ENCODE peak calls at places on chromosomes 13 and 19, in four cellular contexts. W is GM12878, Y is IMR-90, D is K562. S is an unnamed sample.

GRCh38 chr19:6126335-6126974 is 9.0 kb upstream of the ACSBG2 start:
- DNase-seq in W (peak; percentile 71), Y (peak; percentile 71), D (peak; percentile 66), S (peak; percentile 62)

GRCh38 chr13:47258384-47258783 is 361.5 kb upstream of the HTR2A start:
- DNase-seq in W (no peak), Y (no peak), D (no peak), S (no peak)

GRCh38 chr19:13001502-13002388 is 6.5 kb downstream of the NFIX start:
- DNase-seq in W (no peak), Y (no peak), D (no peak), S (no peak)

GRCh38 chr19:35714601-35715354 is 3.0 kb upstream of the KMT2B start:
- DNase-seq in W (no peak), Y (no peak), D (no peak), S (peak; percentile 61)

GRCh38 chr19:9940778-9941177 is 4.5 kb upstream of the OLFM2 start:
- DNase-seq in W (no peak), Y (peak; percentile 53), D (no peak), S (no peak)

GRCh38 chr19:1672038-1672768 is 19.8 kb upstream of the TCF3 start:
- DNase-seq in W (no peak), Y (peak; percentile 30), D (peak; percentile 83), S (no peak)

GRCh38 chr19:6963937-6964336 is 57.3 kb downstream of the MBD3L2B start:
- DNase-seq in W (no peak), Y (no peak), D (peak; percentile 26), S (no peak)

GRCh38 chr19:4246767-4247593 is at the start of gene YJU2:
- DNase-seq in W (peak; percentile 94), Y (peak; percentile 99), D (peak; percentile 99), S (peak; percentile 98)

GRCh38 chr13:41581884-41582547 is 124.7 kb downstream of the RGCC start:
- DNase-seq in W (no peak), Y (no peak), D (no peak), S (no peak)

GRCh38 chr19:39407394-39407643 is 672 bp downstream of the ZFP36 start:
- DNase-seq in W (no peak), Y (no peak), D (no peak), S (no peak)

GRCh38 chr19:39409207-39409885 is 2.7 kb downstream of the ZFP36 start:
- DNase-seq in W (no peak), Y (peak; percentile 61), D (peak; percentile 81), S (peak; percentile 85)

GRCh38 chr19:39409886-39410619 is 2.4 kb upstream of the PLEKHG2 start:
- DNase-seq in W (no peak), Y (no peak), D (peak; percentile 68), S (peak; percentile 75)

GRCh38 chr19:39407644-39408391 is 1.2 kb downstream of the ZFP36 start:
- DNase-seq in W (no peak), Y (no peak), D (no peak), S (peak; percentile 60)

GRCh38 chr19:39408392-39409206 is 2.0 kb downstream of the ZFP36 start:
- DNase-seq in W (no peak), Y (peak; percentile 52), D (peak; percentile 14), S (peak; percentile 61)
- TF ChIP-seq ELK1 in W (no peak), Y (no peak), D (no peak), S (no peak)

DNA sequence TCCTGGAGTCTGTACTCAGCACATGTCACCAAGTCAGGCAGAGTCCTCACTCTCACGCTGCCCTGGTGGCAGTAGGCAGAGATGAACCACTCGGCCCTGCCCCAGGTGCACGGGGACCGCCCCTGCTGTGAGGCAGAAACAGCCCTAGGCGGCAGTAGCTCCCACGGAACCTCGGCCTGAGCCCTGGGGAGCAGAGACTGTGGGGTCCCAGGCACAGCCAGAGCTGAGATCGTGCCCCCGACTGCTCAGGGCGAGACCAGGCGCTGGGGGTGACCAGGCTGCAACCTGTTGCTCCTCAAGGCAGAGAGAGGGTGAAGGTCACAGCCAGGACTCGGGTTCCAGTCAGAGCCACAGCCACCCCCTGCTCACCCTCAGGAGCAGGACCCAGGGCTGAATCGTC is 34.9 kb downstream of the AP1M1 start:
- DNase-seq in W (no peak), Y (no peak), D (no peak), S (no peak)
- TF ChIP-seq ELK1 in W (no peak), Y (no peak), D (no peak), S (no peak)

GRCh38 chr19:53545271-53546065 is 7.5 kb downstream of the ZNF331 start:
- DNase-seq in W (no peak), Y (peak; percentile 80), D (no peak), S (peak; percentile 76)
- TF ChIP-seq ELK1 in W (no peak), Y (no peak), D (no peak), S (no peak)

GRCh38 chr19:32877323-32877912 is 7.9 kb upstream of the SLC7A9 start:
- DNase-seq in W (no peak), Y (no peak), D (no peak), S (no peak)
- TF ChIP-seq ELK1 in W (no peak), Y (no peak), D (no peak), S (no peak)

DNA sequence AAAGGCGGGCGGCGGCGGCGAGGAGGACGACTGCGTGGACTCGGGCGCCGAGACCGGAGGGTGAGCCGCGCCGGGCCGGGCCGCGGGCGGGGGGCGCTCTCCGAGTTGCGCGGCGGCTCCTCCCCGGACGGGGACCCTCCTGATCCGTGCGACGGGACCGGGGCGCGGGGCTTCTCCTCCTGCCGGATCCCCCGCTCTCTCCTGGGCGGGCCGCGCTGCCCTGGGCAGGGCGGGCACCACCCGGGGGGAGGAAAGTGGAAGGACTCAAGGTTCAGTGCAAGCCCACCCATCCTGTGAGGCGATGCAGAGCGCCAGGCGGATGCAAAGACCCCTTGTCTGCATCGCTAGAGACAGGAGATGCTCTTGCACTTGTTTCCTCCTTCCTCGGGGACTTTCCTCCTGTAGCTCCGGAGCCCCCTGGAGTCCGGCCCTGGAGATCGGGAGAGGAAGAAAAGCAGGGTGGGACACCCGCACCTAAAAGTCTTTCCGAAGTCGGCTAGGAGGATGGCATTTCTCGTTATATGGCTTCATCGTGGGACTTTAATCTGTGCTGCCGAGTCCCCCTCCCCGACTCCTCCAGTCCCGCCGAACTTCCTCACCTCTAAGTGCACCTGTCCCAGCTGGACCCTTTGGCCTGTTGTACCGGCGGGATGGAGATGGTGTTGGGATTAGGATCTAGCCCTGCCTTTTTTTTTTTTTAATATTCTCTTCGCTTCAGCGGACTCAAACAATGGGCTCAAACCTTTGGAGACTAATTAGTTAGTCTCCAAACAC is 499 bp downstream of the FAM124A start:
- DNase-seq in W (no peak), Y (no peak), D (no peak), S (peak; percentile 6)
- TF ChIP-seq ELK1 in W (no peak), Y (no peak), D (no peak), S (no peak)

GRCh38 chr19:41353466-41354342 is at the start of gene TGFB1:
- DNase-seq in W (peak; percentile 62), Y (peak; percentile 87), D (peak; percentile 99), S (peak; percentile 92)

GRCh38 chr19:41352279-41352608 is 1.5 kb downstream of the TGFB1 start:
- DNase-seq in W (no peak), Y (no peak), D (no peak), S (no peak)

GRCh38 chr19:41351339-41352245 is 2.1 kb downstream of the TGFB1 start:
- DNase-seq in W (no peak), Y (peak; percentile 42), D (peak; percentile 89), S (peak; percentile 89)

GRCh38 chr19:41352609-41353465 is 885 bp downstream of the TGFB1 start:
- DNase-seq in W (no peak), Y (peak; percentile 44), D (peak; percentile 84), S (peak; percentile 78)

DNA sequence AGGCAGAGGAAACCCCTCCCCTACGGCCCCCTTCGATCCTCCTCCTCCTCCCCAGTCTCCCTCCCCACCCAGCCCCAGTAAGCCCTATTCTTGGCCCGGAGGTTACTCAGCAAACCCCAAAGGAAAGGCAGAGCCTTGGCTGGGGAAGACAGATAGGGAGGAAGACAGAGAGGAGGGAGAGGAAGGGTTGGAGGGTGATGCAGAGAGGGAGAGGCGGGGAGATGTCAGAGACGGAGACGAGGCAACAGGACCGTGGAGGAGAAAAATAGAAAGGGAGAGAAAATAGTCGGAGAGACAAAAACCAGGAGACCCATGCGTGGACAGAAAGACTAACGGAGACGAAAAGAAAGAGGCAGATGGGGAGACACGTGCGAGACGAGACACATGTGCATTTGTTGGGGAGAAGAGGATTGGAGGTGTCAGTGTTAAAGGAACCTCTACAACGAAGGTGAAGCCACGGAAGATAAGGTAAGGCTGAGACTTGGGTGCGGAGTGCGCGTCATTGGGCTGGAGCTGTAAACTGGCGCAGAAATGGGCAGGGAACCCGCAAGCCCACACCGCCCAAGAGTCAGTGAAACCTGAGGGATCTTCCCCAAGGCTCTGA is 2.9 kb downstream of the TGFB1 start:
- DNase-seq in W (no peak), Y (peak; percentile 21), D (peak; percentile 85), S (no peak)
- TF ChIP-seq ELK1 in W (no peak), Y (no peak), D (no peak), S (no peak)